ENCODE peak calls at places on chromosomes 3 and 15, in five cellular contexts. T, A, C, G and V are unnamed samples.

GRCh38 chr15:55909036-55909811 is 84.2 kb downstream of the NEDD4 start:
- DNase-seq in A (peak; percentile 93), C (no peak), T (no peak), G (peak; percentile 64), V (no peak)

GRCh38 chr3:31167666-31168065 is 273.2 kb upstream of the GADL1 start:
- DNase-seq in G (peak; percentile 37), T (no peak), A (peak; percentile 8), C (no peak), V (no peak)

GRCh38 chr3:167895684-167896083 is 160.2 kb downstream of the SERPINI1 start:
- DNase-seq in C (no peak), G (no peak), T (no peak), A (no peak), V (no peak)

GRCh38 chr3:69647081-69647480 is 92.2 kb upstream of the MITF start:
- DNase-seq in A (no peak), G (no peak), C (no peak), T (no peak), V (no peak)

GRCh38 chr3:36455406-36455805 is 75.1 kb downstream of the STAC start:
- DNase-seq in G (no peak), A (no peak), T (no peak), C (peak; percentile 21), V (no peak)

GRCh38 chr3:46695177-46695961 is 1.9 kb upstream of the ALS2CL start:
- DNase-seq in A (peak; percentile 25), C (peak; percentile 68), G (no peak), T (no peak), V (peak; percentile 83)

GRCh38 chr3:197960694-197961581 is 921 bp downstream of the LMLN start:
- DNase-seq in T (no peak), C (no peak), G (no peak), A (peak; percentile 66), V (no peak)

GRCh38 chr3:52487788-52488691 is 7.1 kb upstream of the STAB1 start:
- DNase-seq in T (no peak), G (no peak), C (no peak), A (no peak), V (no peak)

GRCh38 chr3:51024765-51025681 is 350.3 kb downstream of the DOCK3 start:
- DNase-seq in C (no peak), T (no peak), A (no peak), G (no peak), V (peak; percentile 87)

GRCh38 chr3:107064445-107065060 is 312.7 kb upstream of the CCDC54 start:
- DNase-seq in A (peak; percentile 85), T (peak; percentile 40), G (peak; percentile 73), C (peak; percentile 66), V (peak; percentile 93)

GRCh38 chr3:17057316-17057715 is 172.6 kb downstream of the PLCL2 start:
- DNase-seq in A (peak; percentile 79), C (peak; percentile 60), T (no peak), G (no peak), V (no peak)

GRCh38 chr15:29692527-29692926 is 129.7 kb downstream of the TJP1 start:
- DNase-seq in T (no peak), A (no peak), C (no peak), G (peak; percentile 43), V (no peak)